ENCODE peak calls at places on chromosomes 4 and X, in seven cellular contexts. V is HCT116, U is A549, G is GM12878, H is H1, I is HepG2, O is K562. Y is an unnamed sample.

GRCh38 chrX:44674906-44675305 is 132.2 kb upstream of the FUNDC1 start:
- DNase-seq in V (no peak), U (no peak), G (no peak), H (no peak), I (no peak), O (no peak), Y (no peak)

GRCh38 chr4:87985097-87985886 is 9.8 kb downstream of the SPP1 start:
- DNase-seq in V (peak), U (peak), G (no peak), H (no peak), I (peak), O (no peak), Y (peak)

GRCh38 chr4:163544407-163545038 is 50.0 kb downstream of the TMA16 start:
- DNase-seq in V (no peak), U (peak), G (no peak), H (no peak), I (peak), O (peak), Y (peak)

GRCh38 chr4:20298986-20299385 is 47.3 kb downstream of the SLIT2 start:
- DNase-seq in V (no peak), U (no peak), G (no peak), H (no peak), I (no peak), O (no peak), Y (no peak)

GRCh38 chrX:153926863-153927685 is 1.0 kb upstream of the ARHGAP4 start:
- DNase-seq in V (no peak), U (no peak), G (peak), H (no peak), I (peak), O (peak), Y (peak)

GRCh38 chrX:53798281-53798680 is 111.8 kb upstream of the HUWE1 start:
- DNase-seq in V (no peak), U (no peak), G (no peak), H (no peak), I (no peak), O (no peak), Y (no peak)

GRCh38 chr4:150664935-150665334 is 83.0 kb downstream of the MAB21L2 start:
- DNase-seq in V (peak), U (no peak), G (no peak), H (no peak), I (peak), O (no peak), Y (no peak)

GRCh38 chr4:153260152-153260551 is 55.9 kb downstream of the TRIM2 start:
- DNase-seq in V (no peak), U (no peak), G (no peak), H (no peak), I (no peak), O (no peak), Y (no peak)

GRCh38 chr4:2714071-2714770 is 41.9 kb downstream of the TNIP2 start:
- DNase-seq in V (no peak), U (no peak), G (no peak), H (no peak), I (no peak), O (no peak), Y (peak)

GRCh38 chr4:54731552-54731951 is 73.8 kb downstream of the KIT start:
- DNase-seq in V (no peak), U (no peak), G (no peak), H (no peak), I (no peak), O (no peak), Y (no peak)

GRCh38 chr4:3329887-3330286 is 37.1 kb downstream of the RGS12 start:
- DNase-seq in V (no peak), U (no peak), G (no peak), H (no peak), I (no peak), O (no peak), Y (no peak)

GRCh38 chr4:64713256-64713840 is 304.1 kb upstream of the TECRL start:
- DNase-seq in V (no peak), U (no peak), G (no peak), H (no peak), I (peak), O (peak), Y (peak)

DNA sequence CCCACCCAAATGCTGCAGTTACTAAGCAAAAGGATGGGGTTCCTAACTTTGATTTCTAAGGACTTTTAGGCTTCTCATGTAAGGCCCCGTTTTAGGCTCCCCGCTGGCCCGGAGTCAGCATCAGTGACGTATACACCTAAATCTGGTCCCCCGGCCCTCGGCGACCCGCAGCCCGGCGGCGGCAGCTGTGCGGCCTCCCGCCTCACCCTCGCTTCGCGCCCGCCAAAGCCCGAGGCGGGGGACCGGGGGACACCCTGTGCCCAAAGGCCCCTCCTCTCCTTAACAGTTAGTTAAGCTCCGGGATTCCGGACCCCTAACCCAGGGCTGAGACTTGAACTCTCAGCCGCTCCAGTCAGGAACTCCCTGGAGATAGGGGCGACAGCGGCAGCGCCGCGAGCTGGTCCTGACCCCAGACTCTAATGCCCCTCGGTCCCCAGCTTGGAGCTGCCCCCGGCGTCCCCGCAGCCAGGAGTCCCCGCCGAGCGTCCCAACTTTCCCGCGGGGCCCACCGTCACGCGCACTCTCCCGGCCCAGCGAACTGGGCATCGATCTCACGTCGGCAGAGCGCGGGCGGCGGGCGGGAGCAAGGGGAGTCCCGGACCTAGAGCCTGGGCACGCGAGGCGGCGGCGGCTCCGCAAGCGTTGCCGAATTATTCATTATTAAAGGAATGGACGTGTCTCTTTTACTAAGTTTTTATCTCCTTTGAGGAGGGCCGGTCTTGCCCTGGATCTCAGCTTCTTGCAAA is 1.5 kb upstream of the NR3C2 start:
- DNase-seq in V (no peak), U (no peak), G (no peak), H (no peak), I (no peak), O (no peak), Y (no peak)
- TF ChIP-seq CEBPB in V (no peak), U (no peak), G (no peak), H (no peak), I (no peak), O (no peak), Y (no peak)

GRCh38 chr4:183657564-183657963 is 1.4 kb downstream of the RWDD4 start:
- DNase-seq in V (no peak), U (no peak), G (no peak), H (no peak), I (no peak), O (no peak), Y (no peak)
- TF ChIP-seq CEBPB in V (no peak), U (no peak), G (no peak), H (no peak), I (no peak), O (no peak), Y (no peak)

DNA sequence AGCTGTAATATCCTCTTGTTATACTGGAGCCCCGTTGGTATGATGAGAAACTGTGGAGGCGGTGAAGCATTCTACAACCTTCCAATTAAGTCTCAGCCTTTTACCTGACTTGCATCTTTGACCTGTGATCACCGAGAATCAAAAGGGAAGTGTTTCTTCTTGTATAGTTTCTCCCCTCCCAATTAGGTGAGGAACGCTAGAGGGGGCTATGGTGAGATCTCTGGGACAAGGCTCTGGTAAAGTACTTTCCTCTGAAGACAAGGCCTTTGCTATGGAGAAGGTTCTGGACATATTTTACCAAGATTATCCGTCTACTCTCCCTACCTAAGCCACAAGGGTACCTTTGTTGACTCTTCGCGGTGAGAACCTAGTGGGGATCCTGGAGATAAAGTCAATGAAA is 111.3 kb downstream of the CBLL2 start:
- DNase-seq in V (no peak), U (no peak), G (no peak), H (no peak), I (no peak), O (no peak), Y (no peak)
- TF ChIP-seq CEBPB in V (no peak), U (no peak), G (no peak), H (no peak), I (no peak), O (no peak), Y (no peak)

GRCh38 chrX:636971-637659 is 6.5 kb downstream of the SHOX start:
- DNase-seq in V (no peak), U (no peak), G (no peak), H (no peak), I (no peak), O (no peak), Y (no peak)

GRCh38 chrX:638482-639131 is 8.0 kb downstream of the SHOX start:
- DNase-seq in V (no peak), U (no peak), G (no peak), H (no peak), I (no peak), O (no peak), Y (no peak)

GRCh38 chrX:635428-636192 is 5.0 kb downstream of the SHOX start:
- DNase-seq in V (no peak), U (no peak), G (no peak), H (no peak), I (no peak), O (no peak), Y (no peak)

GRCh38 chrX:639151-639550 is 8.6 kb downstream of the SHOX start:
- DNase-seq in V (no peak), U (no peak), G (no peak), H (no peak), I (no peak), O (no peak), Y (no peak)

GRCh38 chrX:637660-638481 is 7.3 kb downstream of the SHOX start:
- DNase-seq in V (no peak), U (no peak), G (no peak), H (no peak), I (no peak), O (no peak), Y (no peak)
- TF ChIP-seq CEBPB in V (no peak), U (no peak), G (no peak), H (no peak), I (no peak), O (no peak), Y (no peak)

Y was measured in IMR-90.